ENCODE peak calls at places on chromosome 19, in five cellular contexts. C is NCI-H1930; E is CD8-positive, alpha-beta T cell; M is CD4-positive, alpha-beta memory T cell; K is NCI-H460. T is an unnamed sample.

GRCh38 chr19:2491130-2491801 is 15.3 kb downstream of the GADD45B start:
- DNase-seq in C (no peak), E (no peak), M (no peak), K (no peak), T (peak; percentile 88)

GRCh38 chr19:7544626-7545025 is 9.1 kb downstream of the PNPLA6 start:
- DNase-seq in C (no peak), E (no peak), M (no peak), K (no peak), T (no peak)

GRCh38 chr19:58330458-58330857 is 3.7 kb downstream of the ZSCAN22 start:
- DNase-seq in C (no peak), E (no peak), M (no peak), K (peak; percentile 24), T (no peak)

GRCh38 chr19:35509018-35509652 is 4.3 kb downstream of the DMKN start:
- DNase-seq in C (no peak), E (peak; percentile 40), M (peak; percentile 59), K (no peak), T (peak; percentile 11)

GRCh38 chr19:18274303-18274775 is at the start of gene IQCN:
- DNase-seq in C (no peak), E (peak; percentile 56), M (peak; percentile 77), K (no peak), T (no peak)

GRCh38 chr19:16850133-16850532 is 20.9 kb downstream of the SIN3B start:
- DNase-seq in C (no peak), E (no peak), M (no peak), K (no peak), T (no peak)

GRCh38 chr19:53908933-53909415 is at the start of gene CACNG7:
- DNase-seq in C (no peak), E (no peak), M (no peak), K (no peak), T (no peak)

GRCh38 chr19:5434970-5435641 is 20.1 kb upstream of the ZNRF4 start:
- DNase-seq in C (no peak), E (no peak), M (no peak), K (no peak), T (no peak)

GRCh38 chr19:2041436-2041685 is 9.7 kb downstream of the MKNK2 start:
- DNase-seq in C (no peak), E (no peak), M (no peak), K (no peak), T (no peak)

GRCh38 chr19:2962018-2962670 is 15.2 kb upstream of the TLE6 start:
- DNase-seq in C (no peak), E (peak; percentile 66), M (peak; percentile 75), K (peak; percentile 54), T (peak; percentile 5)

GRCh38 chr19:6076675-6077463 is 33.4 kb downstream of the RFX2 start:
- DNase-seq in C (no peak), E (no peak), M (no peak), K (peak; percentile 64), T (no peak)

GRCh38 chr19:37874784-37875183 is 31.6 kb downstream of the WDR87 start:
- DNase-seq in C (no peak), E (no peak), M (no peak), K (no peak), T (no peak)

GRCh38 chr19:41847351-41848105 is 2.7 kb downstream of the DMRTC2 start:
- DNase-seq in C (no peak), E (no peak), M (no peak), K (no peak), T (no peak)

GRCh38 chr19:41000310-41000737 is 9.2 kb downstream of the CYP2B6 start:
- DNase-seq in C (no peak), E (no peak), M (no peak), K (no peak), T (no peak)

GRCh38 chr19:52474351-52475127 is 21.2 kb downstream of the ZNF578 start:
- DNase-seq in C (no peak), E (no peak), M (no peak), K (no peak), T (no peak)

GRCh38 chr19:6802336-6803035 is 30.0 kb downstream of the VAV1 start:
- DNase-seq in C (no peak), E (peak; percentile 79), M (peak; percentile 85), K (peak; percentile 52), T (peak; percentile 26)

GRCh38 chr19:2469102-2469914 is 6.6 kb upstream of the GADD45B start:
- DNase-seq in C (no peak), E (peak; percentile 46), M (no peak), K (no peak), T (no peak)

GRCh38 chr19:41860419-41861097 is 503 bp downstream of the RPS19 start:
- DNase-seq in C (no peak), E (no peak), M (no peak), K (no peak), T (no peak)

GRCh38 chr19:43624933-43625332 is 5.5 kb upstream of the ZNF428 start:
- DNase-seq in C (no peak), E (peak; percentile 90), M (peak; percentile 89), K (no peak), T (no peak)

GRCh38 chr19:6728346-6728745 is 7.9 kb upstream of the C3 start:
- DNase-seq in C (no peak), E (no peak), M (no peak), K (no peak), T (no peak)

GRCh38 chr19:29446331-29446730 is 79.5 kb upstream of the VSTM2B start:
- DNase-seq in C (no peak), E (no peak), M (no peak), K (no peak), T (no peak)

GRCh38 chr19:2391118-2391725 is 31.2 kb downstream of the TMPRSS9 start:
- DNase-seq in C (no peak), E (peak; percentile 42), M (peak; percentile 51), K (peak; percentile 48), T (peak; percentile 46)

GRCh38 chr19:18603255-18603957 is 3.2 kb downstream of the CRLF1 start:
- DNase-seq in C (no peak), E (no peak), M (peak; percentile 61), K (no peak), T (no peak)

T was measured in NCI-H774.